ENCODE peak calls at places on chromosomes 2 and 18, in seven cellular contexts. O, T, Y, L, C, A and F are unnamed samples.

GRCh38 chr18:30828700-30829099 is 213.8 kb downstream of the DSC3 start:
- DNase-seq in L (no peak), O (no peak), Y (no peak), C (no peak), A (no peak), T (no peak), F (no peak)

GRCh38 chr2:47720036-47720435 is 62.9 kb upstream of the MSH6 start:
- DNase-seq in C (no peak), Y (peak), O (no peak), L (peak), T (no peak), A (no peak), F (no peak)

GRCh38 chr2:224025874-224026273 is 13.2 kb downstream of the SERPINE2 start:
- DNase-seq in T (peak), Y (no peak), L (no peak), C (no peak), A (no peak), O (no peak), F (no peak)

GRCh38 chr2:46229134-46230063 is 67.8 kb upstream of the EPAS1 start:
- DNase-seq in L (no peak), O (no peak), A (no peak), C (no peak), Y (no peak), T (peak), F (no peak)

GRCh38 chr18:78512080-78512601 is 467.5 kb upstream of the SALL3 start:
- DNase-seq in C (no peak), T (no peak), O (no peak), A (no peak), Y (no peak), L (no peak), F (no peak)

GRCh38 chr2:118403658-118404451 is 315.6 kb downstream of the INSIG2 start:
- DNase-seq in C (no peak), Y (no peak), A (no peak), L (no peak), T (no peak), O (no peak), F (no peak)

GRCh38 chr2:229610359-229610758 is 104.0 kb downstream of the DNER start:
- DNase-seq in O (no peak), T (no peak), L (no peak), Y (peak), A (no peak), C (no peak), F (no peak)

GRCh38 chr2:207312006-207312356 is 146.2 kb upstream of the KLF7 start:
- DNase-seq in L (no peak), T (no peak), Y (no peak), C (no peak), A (no peak), O (no peak), F (no peak)

GRCh38 chr18:77077836-77078456 is 54.6 kb downstream of the MBP start:
- DNase-seq in Y (no peak), O (no peak), T (no peak), L (no peak), C (no peak), A (no peak), F (no peak)

GRCh38 chr2:238488347-238488826 is 61.7 kb downstream of the ASB1 start:
- DNase-seq in T (no peak), O (no peak), A (no peak), Y (no peak), C (no peak), L (no peak), F (no peak)

GRCh38 chr2:25201265-25201664 is 32.9 kb upstream of the POMC start:
- DNase-seq in Y (no peak), L (no peak), A (no peak), O (no peak), T (no peak), C (no peak), F (no peak)

GRCh38 chr2:7685342-7686015 is 768.3 kb downstream of the RNF144A start:
- DNase-seq in O (no peak), L (no peak), C (no peak), Y (no peak), A (no peak), T (no peak), F (no peak)

GRCh38 chr18:46388295-46388694 is 268.7 kb downstream of the LOXHD1 start:
- DNase-seq in A (no peak), T (no peak), L (no peak), C (no peak), O (no peak), Y (no peak), F (no peak)